ENCODE peak calls at places on chromosomes 11 and 22, in four cellular contexts. O is midbrain, U is iris pigment epithelial cell, Y is GM18507. C is an unnamed sample.

GRCh38 chr11:22244986-22245592 is 52.2 kb downstream of the ANO5 start:
- DNase-seq in U (peak), O (peak), Y (no peak), C (no peak)

GRCh38 chr22:38017272-38017920 is 33.0 kb upstream of the SOX10 start:
- DNase-seq in Y (no peak), O (peak), U (peak), C (no peak)

GRCh38 chr11:280762-281485 is 2.7 kb downstream of the NLRP6 start:
- DNase-seq in Y (no peak), O (no peak), U (no peak), C (no peak)

GRCh38 chr11:129374081-129374992 is 1.3 kb upstream of the BARX2 start:
- DNase-seq in O (no peak), Y (no peak), U (no peak), C (no peak)

GRCh38 chr11:65353376-65353775 is 1.2 kb upstream of the TIGD3 start:
- DNase-seq in U (no peak), O (no peak), Y (no peak), C (no peak)

GRCh38 chr11:132844956-132845355 is 687.3 kb downstream of the OPCML start:
- DNase-seq in Y (no peak), U (peak), O (no peak), C (no peak)

GRCh38 chr11:66637557-66638176 is 836 bp upstream of the RBM4 start:
- DNase-seq in Y (no peak), O (no peak), U (peak), C (no peak)

GRCh38 chr22:45009881-45010531 is at the start of gene PHF21B:
- DNase-seq in Y (no peak), U (peak), O (peak), C (no peak)

GRCh38 chr11:67026941-67027340 is 4.0 kb downstream of the SYT12 start:
- DNase-seq in O (no peak), U (no peak), Y (no peak), C (no peak)

GRCh38 chr11:61139391-61139790 is 21.8 kb downstream of the VPS37C start:
- DNase-seq in O (no peak), Y (no peak), U (no peak), C (no peak)

GRCh38 chr22:37126882-37127281 is 17.4 kb upstream of the TMPRSS6 start:
- DNase-seq in O (no peak), U (no peak), Y (no peak), C (no peak)

GRCh38 chr11:108713076-108713790 is 48.4 kb downstream of the DDX10 start:
- DNase-seq in O (no peak), U (peak), Y (no peak), C (peak)

GRCh38 chr11:126720539-126721235 is 279.9 kb downstream of the KIRREL3 start:
- DNase-seq in Y (no peak), O (peak), U (no peak), C (no peak)

GRCh38 chr11:107736546-107736945 is 24.7 kb upstream of the SLN start:
- DNase-seq in O (no peak), U (no peak), Y (no peak), C (no peak)

GRCh38 chr11:69293819-69294505 is at the start of gene MYEOV:
- DNase-seq in Y (peak), O (no peak), U (peak), C (peak)

GRCh38 chr11:1406571-1407485 is 17.1 kb downstream of the BRSK2 start:
- DNase-seq in O (no peak), Y (no peak), U (no peak), C (no peak)

GRCh38 chr11:47992959-47993820 is 12.8 kb downstream of the PTPRJ start:
- DNase-seq in U (peak), O (no peak), Y (no peak), C (no peak)

GRCh38 chr11:116164843-116165242 is 607.9 kb downstream of the BUD13 start:
- DNase-seq in U (no peak), Y (no peak), O (no peak), C (no peak)

GRCh38 chr11:69109101-69109500 is 46.6 kb upstream of the SMIM38 start:
- DNase-seq in O (no peak), U (no peak), Y (no peak), C (no peak)

GRCh38 chr22:41405588-41405987 is 23.8 kb downstream of the TEF start:
- DNase-seq in U (no peak), Y (no peak), O (no peak), C (no peak)

GRCh38 chr11:119483341-119483880 is 60.4 kb upstream of the THY1 start:
- DNase-seq in U (no peak), Y (no peak), O (no peak), C (no peak)

GRCh38 chr11:8338138-8338537 is 74.5 kb upstream of the LMO1 start:
- DNase-seq in U (peak), O (peak), Y (no peak), C (no peak)

GRCh38 chr11:2360081-2360642 is 16.9 kb upstream of the CD81 start:
- DNase-seq in Y (no peak), O (no peak), U (no peak), C (no peak)

GRCh38 chr11:2812371-2812991 is 73.1 kb downstream of the CDKN1C start:
- DNase-seq in U (no peak), Y (no peak), O (no peak), C (no peak)

GRCh38 chr11:35274909-35275807 is 136.2 kb downstream of the CD44 start:
- DNase-seq in Y (no peak), U (no peak), O (peak), C (no peak)